ENCODE peak calls at places on chromosomes 12 and 14, in four cellular contexts. W is psoas muscle, F is GM23338, L is HL-60. N is an unnamed sample.

GRCh38 chr14:77638738-77639137 is 22.3 kb upstream of the SPTLC2 start:
- DNase-seq in W (no peak), F (no peak), L (no peak), N (no peak)

GRCh38 chr12:66409195-66409871 is 107.0 kb downstream of the HELB start:
- DNase-seq in W (no peak), F (peak), L (peak), N (no peak)

GRCh38 chr12:6452908-6453630 is 1.2 kb downstream of the TAPBPL start:
- DNase-seq in W (no peak), F (no peak), L (no peak), N (no peak)

GRCh38 chr12:51941011-51941561 is 10.4 kb upstream of the ACVR1B start:
- DNase-seq in W (no peak), F (peak), L (no peak), N (no peak)

GRCh38 chr14:103594265-103594664 is 31.5 kb downstream of the COA8 start:
- DNase-seq in W (no peak), F (peak), L (no peak), N (peak)

GRCh38 chr12:93852067-93852466 is 174.9 kb downstream of the CRADD start:
- DNase-seq in W (no peak), F (no peak), L (no peak), N (no peak)

GRCh38 chr14:51999084-51999483 is 9.7 kb downstream of the RTRAF start:
- DNase-seq in W (no peak), F (no peak), L (no peak), N (no peak)

GRCh38 chr14:105322791-105323556 is 8.4 kb downstream of the PACS2 start:
- DNase-seq in W (no peak), F (no peak), L (no peak), N (no peak)

GRCh38 chr14:72771561-72771960 is 122.3 kb downstream of the DPF3 start:
- DNase-seq in W (no peak), F (no peak), L (no peak), N (no peak)

GRCh38 chr12:54608786-54609185 is 20.3 kb upstream of the PPP1R1A start:
- DNase-seq in W (no peak), F (no peak), L (no peak), N (no peak)

GRCh38 chr12:27772328-27773049 is 7.5 kb upstream of the KLHL42 start:
- DNase-seq in W (no peak), F (no peak), L (no peak), N (no peak)

GRCh38 chr12:105321125-105321524 is 9.4 kb upstream of the C12orf75 start:
- DNase-seq in W (no peak), F (no peak), L (no peak), N (no peak)

GRCh38 chr12:17438141-17438540 is 651.9 kb downstream of the RERGL start:
- DNase-seq in W (no peak), F (no peak), L (no peak), N (no peak)

GRCh38 chr14:99524804-99525698 is 43.8 kb downstream of the CCNK start:
- DNase-seq in W (peak), F (peak), L (no peak), N (no peak)

GRCh38 chr12:15650399-15651128 is 138.6 kb downstream of the EPS8 start:
- DNase-seq in W (no peak), F (no peak), L (no peak), N (no peak)

GRCh38 chr12:11718768-11719253 is 69.3 kb downstream of the ETV6 start:
- DNase-seq in W (no peak), F (no peak), L (no peak), N (no peak)

GRCh38 chr14:66717571-66718140 is 209.7 kb downstream of the GPHN start:
- DNase-seq in W (no peak), F (no peak), L (peak), N (no peak)

GRCh38 chr12:92363295-92364146 is 217.9 kb upstream of the BTG1 start:
- DNase-seq in W (peak), F (peak), L (no peak), N (no peak)

GRCh38 chr14:71380271-71380670 is 473.0 kb downstream of the PCNX1 start:
- DNase-seq in W (no peak), F (peak), L (no peak), N (no peak)

GRCh38 chr14:68787235-68787727 is 5.6 kb downstream of the ZFP36L1 start:
- DNase-seq in W (no peak), F (peak), L (no peak), N (peak)

GRCh38 chr14:100256339-100256895 is 17.5 kb downstream of the YY1 start:
- DNase-seq in W (no peak), F (no peak), L (no peak), N (no peak)

GRCh38 chr14:40623641-40624040 is 983.0 kb upstream of the LRFN5 start:
- DNase-seq in W (no peak), F (no peak), L (no peak), N (no peak)

GRCh38 chr12:109773384-109774011 is 59.7 kb downstream of the TRPV4 start:
- DNase-seq in W (no peak), F (no peak), L (peak), N (no peak)

GRCh38 chr14:60653388-60653690 is 4.1 kb upstream of the SIX1 start:
- DNase-seq in W (no peak), F (peak), L (no peak), N (no peak)

GRCh38 chr14:28143340-28143739 is 623.2 kb upstream of the FOXG1 start:
- DNase-seq in W (no peak), F (peak), L (no peak), N (no peak)

GRCh38 chr12:40002178-40003169 is 103.4 kb downstream of the SLC2A13 start:
- DNase-seq in W (no peak), F (no peak), L (no peak), N (peak)

GRCh38 chr12:93174048-93174447 is 203.7 kb upstream of the NUDT4 start:
- DNase-seq in W (no peak), F (no peak), L (no peak), N (no peak)

GRCh38 chr12:92341333-92341691 is 195.7 kb upstream of the BTG1 start:
- DNase-seq in W (no peak), F (no peak), L (no peak), N (no peak)

GRCh38 chr12:130920711-130921381 is 32.9 kb upstream of the ADGRD1 start:
- DNase-seq in W (peak), F (no peak), L (no peak), N (no peak)

GRCh38 chr12:101490286-101490920 is 15.3 kb downstream of the SPIC start:
- DNase-seq in W (no peak), F (peak), L (peak), N (no peak)

GRCh38 chr14:52060080-52060479 is 8.8 kb downstream of the NID2 start:
- DNase-seq in W (no peak), F (no peak), L (no peak), N (no peak)

GRCh38 chr12:14854586-14855163 is 11.3 kb upstream of the ART4 start:
- DNase-seq in W (no peak), F (no peak), L (no peak), N (no peak)

GRCh38 chr12:93060666-93061413 is 131.7 kb upstream of the EEA1 start:
- DNase-seq in W (no peak), F (peak), L (no peak), N (no peak)

GRCh38 chr12:130994821-130995375 is 41.2 kb downstream of the ADGRD1 start:
- DNase-seq in W (no peak), F (no peak), L (no peak), N (no peak)

GRCh38 chr12:54378791-54379400 is 5.6 kb downstream of the ZNF385A start:
- DNase-seq in W (peak), F (peak), L (no peak), N (peak)

GRCh38 chr12:32158525-32158924 is 51.9 kb downstream of the BICD1 start:
- DNase-seq in W (no peak), F (no peak), L (no peak), N (no peak)

GRCh38 chr12:108640802-108641445 is 7.2 kb upstream of the SELPLG start:
- DNase-seq in W (no peak), F (no peak), L (peak), N (no peak)

GRCh38 chr14:62029569-62029924 is 267.3 kb downstream of the SNAPC1 start:
- DNase-seq in W (no peak), F (no peak), L (no peak), N (no peak)

DNA sequence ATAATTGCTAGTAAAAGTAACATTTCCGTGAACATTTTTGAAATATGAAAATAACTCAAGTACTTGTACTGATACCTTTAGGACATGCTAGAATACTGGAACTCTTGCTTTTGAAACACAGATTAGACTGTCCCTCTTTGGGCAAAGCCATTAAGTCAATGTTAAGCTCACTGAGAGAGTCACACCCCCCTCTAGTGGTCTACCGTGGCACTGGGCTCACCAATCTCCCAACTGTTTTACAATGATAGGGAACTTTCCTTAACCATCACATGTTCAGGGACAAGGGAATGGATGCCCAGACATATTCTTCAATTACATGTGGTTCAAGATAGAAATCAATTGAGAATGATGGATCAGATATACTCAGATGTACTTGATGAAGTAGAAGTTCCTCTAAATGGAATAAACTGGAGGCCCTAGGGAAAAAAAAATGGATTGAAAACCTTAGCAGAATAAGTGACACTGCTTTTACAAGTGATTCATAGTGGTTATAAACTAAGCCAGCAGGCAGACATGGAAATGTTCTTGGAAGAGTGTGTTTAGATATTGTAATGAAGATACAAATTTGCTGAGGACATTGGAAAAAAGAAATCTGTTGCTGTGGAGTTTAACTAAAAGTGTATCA is 17.8 kb downstream of the NANOG start:
- DNase-seq in W (peak), F (peak), L (peak), N (peak)
- TF ChIP-seq CTCF in W (peak), F (peak), L (peak), N (peak)

DNA sequence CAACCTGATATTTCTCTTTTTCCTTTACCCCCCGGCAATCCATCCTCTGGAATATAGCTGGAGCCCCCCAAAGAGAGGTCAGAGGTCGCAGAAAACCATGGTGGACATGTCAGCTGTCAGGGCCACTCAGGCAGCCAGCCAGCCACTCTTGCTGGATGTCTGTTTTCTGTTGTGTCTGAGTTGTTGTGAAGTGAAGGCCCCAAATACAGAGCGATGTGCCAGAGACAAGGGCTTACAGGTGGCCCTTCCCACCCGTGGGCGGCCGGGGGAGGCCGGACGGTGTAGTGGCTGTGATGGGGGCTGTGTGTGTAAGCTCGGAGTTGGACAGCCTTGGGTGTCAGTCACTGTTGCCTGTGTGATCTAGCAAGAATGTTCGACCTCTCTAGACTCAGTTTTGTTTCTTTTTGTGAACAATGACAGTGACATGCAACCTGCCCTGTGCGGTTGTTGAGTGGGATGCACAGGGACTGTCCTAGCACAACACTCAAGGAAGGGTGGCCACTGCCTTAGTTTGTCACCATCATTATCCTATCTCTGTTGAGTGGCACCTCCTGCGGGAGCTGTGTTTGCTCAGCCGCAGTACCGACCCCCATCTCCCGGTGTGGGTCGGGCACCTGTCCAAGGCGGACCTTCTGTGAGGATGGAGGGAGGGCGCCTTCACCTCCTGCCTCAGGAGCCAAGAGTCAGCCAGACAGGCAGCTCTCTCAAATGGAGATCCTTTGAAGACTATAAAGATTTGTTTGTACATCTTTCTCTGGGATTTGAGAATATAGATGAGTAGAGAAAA is 141.9 kb downstream of the TSPAN9 start:
- DNase-seq in W (no peak), F (no peak), L (no peak), N (no peak)
- H3K27ac ChIP-seq in W (peak), F (no peak), L (no peak), N (no peak)

DNA sequence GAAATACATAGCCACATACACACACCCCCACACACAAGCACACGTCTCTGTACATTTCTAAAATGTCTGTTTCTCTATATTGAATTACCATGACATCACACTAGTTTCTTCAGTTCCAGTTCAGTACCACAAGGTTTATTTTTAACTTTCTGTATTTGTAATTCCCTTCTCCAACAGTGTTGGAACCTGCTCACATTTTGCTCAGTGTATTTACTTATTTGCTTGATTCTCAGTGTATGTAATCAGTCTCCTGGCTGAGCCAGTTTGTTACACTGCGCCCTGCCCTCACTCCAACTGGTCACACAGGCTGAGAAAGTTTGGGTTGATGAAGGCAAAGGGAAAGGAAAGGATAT is 67.1 kb downstream of the MON2 start:
- DNase-seq in W (no peak), F (no peak), L (no peak), N (peak)
- TF ChIP-seq CTCF in W (no peak), F (no peak), L (no peak), N (no peak)

GRCh38 chr12:38456769-38457168 is 140.2 kb downstream of the ALG10B start:
- DNase-seq in W (no peak), F (no peak), L (no peak), N (no peak)
- H3K27ac ChIP-seq in W (no peak), F (no peak), L (no peak), N (no peak)

GRCh38 chr12:3085341-3086125 is 8.4 kb downstream of the TSPAN9 start:
- DNase-seq in W (no peak), F (no peak), L (no peak), N (no peak)
- TF ChIP-seq CTCF in W (no peak), F (no peak), L (no peak), N (no peak)

DNA sequence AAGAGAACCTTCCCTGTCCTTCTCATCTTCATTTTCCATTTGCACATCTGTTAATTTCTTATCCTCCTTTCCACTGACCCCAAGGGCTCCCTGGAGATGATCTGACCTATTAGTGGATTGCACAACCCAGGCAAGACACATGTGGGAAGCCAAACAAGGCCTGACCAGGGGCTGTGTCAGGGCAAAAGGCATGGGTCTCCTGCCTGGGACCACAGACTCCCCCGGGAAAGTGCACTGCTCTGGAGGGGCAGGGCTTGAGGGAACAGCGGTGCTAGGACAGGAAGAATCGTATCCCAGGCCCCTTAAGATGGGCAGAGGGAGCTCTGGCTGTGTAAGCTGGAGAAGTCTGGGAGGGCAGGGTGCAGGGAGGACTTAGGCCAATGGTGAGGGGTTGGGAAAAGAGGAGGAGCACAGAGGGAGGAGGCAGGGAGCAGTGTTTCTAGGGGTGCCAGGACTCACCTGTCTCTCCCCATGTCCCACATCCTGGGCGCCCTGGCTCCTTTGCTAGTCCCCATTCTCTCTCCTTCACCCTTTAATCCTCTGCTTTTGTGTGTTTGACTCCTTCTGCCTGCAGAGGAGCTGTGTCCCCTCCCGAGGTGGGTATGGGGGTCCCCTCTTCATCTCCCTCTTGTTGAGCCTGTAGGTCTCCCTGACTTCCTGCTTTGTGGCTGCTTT is 25.3 kb downstream of the PLEKHG3 start:
- DNase-seq in W (no peak), F (no peak), L (no peak), N (no peak)
- H3K27ac ChIP-seq in W (peak), F (peak), L (no peak), N (no peak)

GRCh38 chr14:82641050-82641540 is 1107.4 kb upstream of the SEL1L start:
- DNase-seq in W (no peak), F (no peak), L (no peak), N (no peak)

GRCh38 chr14:82636426-82636825 is 1102.8 kb upstream of the SEL1L start:
- DNase-seq in W (no peak), F (no peak), L (no peak), N (no peak)

GRCh38 chr14:82635931-82636330 is 1102.3 kb upstream of the SEL1L start:
- DNase-seq in W (no peak), F (no peak), L (no peak), N (no peak)
- TF ChIP-seq CTCF in W (no peak), F (no peak), L (no peak), N (no peak)

GRCh38 chr12:1806301-1807106 is 13.9 kb upstream of the LRTM2 start:
- DNase-seq in W (no peak), F (no peak), L (peak), N (no peak)

GRCh38 chr12:1807107-1807478 is 13.3 kb upstream of the LRTM2 start:
- DNase-seq in W (no peak), F (no peak), L (no peak), N (no peak)

GRCh38 chr12:1808036-1808797 is 12.1 kb upstream of the LRTM2 start:
- DNase-seq in W (no peak), F (no peak), L (no peak), N (peak)

GRCh38 chr12:1808798-1809480 is 11.4 kb upstream of the LRTM2 start:
- DNase-seq in W (no peak), F (no peak), L (no peak), N (peak)

DNA sequence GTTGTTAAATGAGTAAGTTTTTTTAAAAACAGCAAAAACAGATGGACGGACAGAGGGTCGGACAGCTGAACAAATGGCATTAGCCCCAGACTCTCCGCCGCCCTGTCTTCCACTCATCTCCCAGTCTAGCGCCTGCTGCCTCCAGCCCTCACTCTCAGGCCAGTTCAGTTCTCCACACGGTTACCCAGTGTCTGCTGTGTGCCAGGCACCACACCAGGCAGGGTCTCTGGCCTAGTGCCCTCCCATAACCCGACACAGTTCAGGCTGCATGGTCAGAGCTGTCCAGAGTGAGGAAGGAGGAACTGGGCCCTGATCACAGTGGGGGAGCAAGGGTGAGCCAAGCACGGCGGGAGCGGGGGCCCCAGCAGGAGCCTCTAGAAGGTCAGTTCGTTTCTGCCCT is 12.9 kb upstream of the LRTM2 start:
- DNase-seq in W (no peak), F (no peak), L (no peak), N (no peak)
- H3K27ac ChIP-seq in W (no peak), F (no peak), L (no peak), N (no peak)

DNA sequence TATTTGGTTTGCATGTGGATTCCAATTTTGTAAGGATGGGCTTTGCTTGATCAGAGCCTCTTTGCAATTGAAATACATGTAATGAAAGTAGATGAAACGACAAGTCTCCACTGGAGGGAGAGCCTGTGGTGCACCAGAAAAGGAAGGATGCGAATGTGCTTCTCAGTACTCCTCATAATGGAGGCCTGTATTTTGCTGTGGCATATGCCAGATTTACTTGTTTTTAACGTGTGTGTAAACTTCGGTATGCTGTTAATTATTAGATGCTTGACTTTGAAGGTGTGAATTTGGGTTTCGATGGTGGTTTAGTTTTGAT is 2.8 kb downstream of the DYRK2 start:
- DNase-seq in W (no peak), F (peak), L (no peak), N (no peak)
- TF ChIP-seq CTCF in W (peak), F (no peak), L (no peak), N (no peak)

GRCh38 chr12:112001555-112001954 is 11.4 kb downstream of the TMEM116 start:
- DNase-seq in W (no peak), F (no peak), L (no peak), N (no peak)
- H3K27ac ChIP-seq in W (no peak), F (no peak), L (no peak), N (no peak)

N was measured in pancreas.